ENCODE peak calls at places on chromosomes 1 and 21, in six cellular contexts. W, S, T, X, Y and M are unnamed samples.

GRCh38 chr1:226654046-226654445 is 85.0 kb downstream of the ITPKB start:
- DNase-seq in Y (peak; percentile 77), T (no peak), S (no peak), W (no peak), X (no peak), M (no peak)

GRCh38 chr1:154607084-154607747 is 770 bp downstream of the ADAR start:
- DNase-seq in T (peak; percentile 56), S (no peak), Y (peak; percentile 63), X (no peak), W (peak; percentile 8), M (peak; percentile 36)

GRCh38 chr1:27602510-27603319 is 1.2 kb downstream of the AHDC1 start:
- DNase-seq in W (peak; percentile 43), Y (peak; percentile 77), S (no peak), T (peak; percentile 33), X (peak; percentile 38), M (peak; percentile 29)

GRCh38 chr1:103341377-103341880 is 184.1 kb upstream of the RNPC3 start:
- DNase-seq in W (no peak), X (no peak), Y (no peak), T (no peak), S (no peak), M (no peak)

GRCh38 chr1:96096138-96097011 is 625.2 kb upstream of the PTBP2 start:
- DNase-seq in X (no peak), T (no peak), W (no peak), Y (no peak), S (no peak), M (no peak)

GRCh38 chr1:198416276-198416675 is 124.2 kb downstream of the ATP6V1G3 start:
- DNase-seq in X (no peak), W (no peak), Y (peak; percentile 2), T (no peak), S (peak; percentile 16), M (no peak)

GRCh38 chr1:43797926-43798325 is 90.6 kb downstream of the ST3GAL3 start:
- DNase-seq in Y (no peak), T (no peak), W (no peak), S (no peak), X (no peak), M (no peak)

GRCh38 chr1:88509369-88509768 is 174.7 kb upstream of the PKN2 start:
- DNase-seq in X (no peak), Y (no peak), S (no peak), T (no peak), W (no peak), M (no peak)

GRCh38 chr21:14901482-14901958 is 163.3 kb downstream of the NRIP1 start:
- DNase-seq in W (no peak), S (no peak), T (peak; percentile 82), X (no peak), Y (no peak), M (peak; percentile 6)

GRCh38 chr1:212234431-212235298 is 50.5 kb upstream of the PPP2R5A start:
- DNase-seq in X (no peak), W (no peak), T (peak; percentile 94), Y (no peak), S (peak; percentile 88), M (peak; percentile 56)